ENCODE peak calls at places on chromosomes 13 and 19, in six cellular contexts. One of them, this sample, is unnamed.
A peak's percentile ranks its signal among the peaks of the same experiment; 100 is the strongest.

GRCh38 chr13:54852831-54853230 is 1824.2 kb downstream of the OLFM4 start:
- DNase-seq in testis: no peak
- DNase-seq in right lobe of liver: no peak
- DNase-seq in Peyer's patch: no peak
- DNase-seq in H1: no peak
- DNase-seq in body of pancreas: no peak
- DNase-seq in this sample: no peak

GRCh38 chr19:33826521-33826920 is 29.9 kb downstream of the KCTD15 start:
- DNase-seq in testis: no peak
- DNase-seq in right lobe of liver: peak; percentile 12
- DNase-seq in Peyer's patch: no peak
- DNase-seq in H1: peak; percentile 33
- DNase-seq in body of pancreas: no peak
- DNase-seq in this sample: no peak

GRCh38 chr13:87777395-87777794 is 106.2 kb downstream of the SLITRK5 start:
- DNase-seq in testis: no peak
- DNase-seq in right lobe of liver: no peak
- DNase-seq in Peyer's patch: no peak
- DNase-seq in H1: no peak
- DNase-seq in body of pancreas: no peak
- DNase-seq in this sample: no peak

GRCh38 chr19:18814063-18814462 is 17.7 kb upstream of the UPF1 start:
- DNase-seq in testis: peak; percentile 63
- DNase-seq in right lobe of liver: no peak
- DNase-seq in Peyer's patch: no peak
- DNase-seq in H1: no peak
- DNase-seq in body of pancreas: no peak
- DNase-seq in this sample: no peak

GRCh38 chr13:44540761-44541434 is 35.2 kb downstream of the TSC22D1 start:
- DNase-seq in testis: no peak
- DNase-seq in right lobe of liver: no peak
- DNase-seq in Peyer's patch: no peak
- DNase-seq in H1: no peak
- DNase-seq in body of pancreas: peak; percentile 36
- DNase-seq in this sample: no peak

GRCh38 chr13:112325941-112326645 is 50.1 kb upstream of the SPACA7 start:
- DNase-seq in testis: no peak
- DNase-seq in right lobe of liver: no peak
- DNase-seq in Peyer's patch: no peak
- DNase-seq in H1: no peak
- DNase-seq in body of pancreas: no peak
- DNase-seq in this sample: no peak

GRCh38 chr19:20964798-20965197 is 41.7 kb downstream of the ZNF85 start:
- DNase-seq in testis: no peak
- DNase-seq in right lobe of liver: no peak
- DNase-seq in Peyer's patch: no peak
- DNase-seq in H1: peak; percentile 47
- DNase-seq in body of pancreas: peak; percentile 77
- DNase-seq in this sample: no peak

GRCh38 chr13:44404261-44405139 is 30.9 kb downstream of the SERP2 start:
- DNase-seq in testis: no peak
- DNase-seq in right lobe of liver: peak; percentile 87
- DNase-seq in Peyer's patch: no peak
- DNase-seq in H1: no peak
- DNase-seq in body of pancreas: peak; percentile 29
- DNase-seq in this sample: no peak

GRCh38 chr13:26485786-26486185 is 71.7 kb upstream of the WASF3 start:
- DNase-seq in testis: peak; percentile 41
- DNase-seq in right lobe of liver: no peak
- DNase-seq in Peyer's patch: no peak
- DNase-seq in H1: no peak
- DNase-seq in body of pancreas: no peak
- DNase-seq in this sample: peak; percentile 55

GRCh38 chr19:51351266-51351990 is 9.5 kb upstream of the VSIG10L start:
- DNase-seq in testis: no peak
- DNase-seq in right lobe of liver: no peak
- DNase-seq in Peyer's patch: no peak
- DNase-seq in H1: no peak
- DNase-seq in body of pancreas: no peak
- DNase-seq in this sample: no peak

GRCh38 chr13:110509971-110510786 is 51.3 kb downstream of the RAB20 start:
- DNase-seq in testis: peak; percentile 54
- DNase-seq in right lobe of liver: no peak
- DNase-seq in Peyer's patch: peak; percentile 24
- DNase-seq in H1: no peak
- DNase-seq in body of pancreas: no peak
- DNase-seq in this sample: no peak

GRCh38 chr19:5138606-5139594 is 170.0 kb downstream of the KDM4B start:
- DNase-seq in testis: no peak
- DNase-seq in right lobe of liver: no peak
- DNase-seq in Peyer's patch: peak; percentile 92
- DNase-seq in H1: no peak
- DNase-seq in body of pancreas: peak; percentile 32
- DNase-seq in this sample: no peak

GRCh38 chr19:12792048-12792852 is 964 bp downstream of the JUNB start:
- DNase-seq in testis: peak; percentile 73
- DNase-seq in right lobe of liver: peak; percentile 86
- DNase-seq in Peyer's patch: peak; percentile 77
- DNase-seq in H1: peak; percentile 84
- DNase-seq in body of pancreas: peak; percentile 76
- DNase-seq in this sample: peak; percentile 61

GRCh38 chr13:96963786-96964475 is 30.3 kb downstream of the OXGR1 start:
- DNase-seq in testis: no peak
- DNase-seq in right lobe of liver: no peak
- DNase-seq in Peyer's patch: no peak
- DNase-seq in H1: no peak
- DNase-seq in body of pancreas: no peak
- DNase-seq in this sample: no peak

GRCh38 chr19:460877-461609 is at the start of gene SHC2:
- DNase-seq in testis: no peak
- DNase-seq in right lobe of liver: no peak
- DNase-seq in Peyer's patch: no peak
- DNase-seq in H1: no peak
- DNase-seq in body of pancreas: peak; percentile 78
- DNase-seq in this sample: peak; percentile 57

GRCh38 chr13:109787135-109787954 is 962 bp upstream of the IRS2 start:
- DNase-seq in testis: peak; percentile 43
- DNase-seq in right lobe of liver: peak; percentile 71
- DNase-seq in Peyer's patch: no peak
- DNase-seq in H1: peak; percentile 67
- DNase-seq in body of pancreas: peak; percentile 57
- DNase-seq in this sample: peak; percentile 31

GRCh38 chr19:51026554-51026831 is at the start of gene KLK11:
- DNase-seq in testis: no peak
- DNase-seq in right lobe of liver: no peak
- DNase-seq in Peyer's patch: no peak
- DNase-seq in H1: no peak
- DNase-seq in body of pancreas: peak; percentile 84
- DNase-seq in this sample: no peak

GRCh38 chr13:48828962-48829405 is 146.7 kb upstream of the FNDC3A start:
- DNase-seq in testis: no peak
- DNase-seq in right lobe of liver: no peak
- DNase-seq in Peyer's patch: no peak
- DNase-seq in H1: no peak
- DNase-seq in body of pancreas: peak; percentile 7
- DNase-seq in this sample: no peak

GRCh38 chr13:99809931-99810330 is 161.6 kb downstream of the ZIC5 start:
- DNase-seq in testis: no peak
- DNase-seq in right lobe of liver: no peak
- DNase-seq in Peyer's patch: no peak
- DNase-seq in H1: no peak
- DNase-seq in body of pancreas: no peak
- DNase-seq in this sample: no peak

GRCh38 chr13:85806553-85807175 is 7.4 kb upstream of the SLITRK6 start:
- DNase-seq in testis: no peak
- DNase-seq in right lobe of liver: no peak
- DNase-seq in Peyer's patch: no peak
- DNase-seq in H1: no peak
- DNase-seq in body of pancreas: no peak
- DNase-seq in this sample: no peak

GRCh38 chr13:54415753-54416366 is 1387.2 kb downstream of the OLFM4 start:
- DNase-seq in testis: no peak
- DNase-seq in right lobe of liver: no peak
- DNase-seq in Peyer's patch: no peak
- DNase-seq in H1: no peak
- DNase-seq in body of pancreas: no peak
- DNase-seq in this sample: no peak

GRCh38 chr19:2099937-2100718 is 3.4 kb downstream of the IZUMO4 start:
- DNase-seq in testis: no peak
- DNase-seq in right lobe of liver: no peak
- DNase-seq in Peyer's patch: no peak
- DNase-seq in H1: no peak
- DNase-seq in body of pancreas: no peak
- DNase-seq in this sample: no peak

GRCh38 chr13:94330552-94331071 is 148.9 kb downstream of the DCT start:
- DNase-seq in testis: no peak
- DNase-seq in right lobe of liver: no peak
- DNase-seq in Peyer's patch: no peak
- DNase-seq in H1: no peak
- DNase-seq in body of pancreas: no peak
- DNase-seq in this sample: no peak

GRCh38 chr13:53405616-53406015 is 377.0 kb downstream of the OLFM4 start:
- DNase-seq in testis: no peak
- DNase-seq in right lobe of liver: no peak
- DNase-seq in Peyer's patch: no peak
- DNase-seq in H1: peak; percentile 51
- DNase-seq in body of pancreas: no peak
- DNase-seq in this sample: no peak

GRCh38 chr19:56660381-56661105 is 11.0 kb downstream of the ZNF835 start:
- DNase-seq in testis: peak; percentile 73
- DNase-seq in right lobe of liver: no peak
- DNase-seq in Peyer's patch: no peak
- DNase-seq in H1: no peak
- DNase-seq in body of pancreas: peak; percentile 37
- DNase-seq in this sample: no peak

GRCh38 chr19:11293468-11294389 is 2.2 kb upstream of the TSPAN16 start:
- DNase-seq in testis: peak; percentile 95
- DNase-seq in right lobe of liver: peak; percentile 95
- DNase-seq in Peyer's patch: peak; percentile 78
- DNase-seq in H1: peak; percentile 100
- DNase-seq in body of pancreas: peak; percentile 96
- DNase-seq in this sample: peak; percentile 94

GRCh38 chr13:63393112-63393511 is 1977.5 kb upstream of the PCDH20 start:
- DNase-seq in testis: no peak
- DNase-seq in right lobe of liver: no peak
- DNase-seq in Peyer's patch: no peak
- DNase-seq in H1: no peak
- DNase-seq in body of pancreas: no peak
- DNase-seq in this sample: no peak

GRCh38 chr13:36297600-36298338 is at the start of gene CCDC169:
- DNase-seq in testis: peak; percentile 90
- DNase-seq in right lobe of liver: peak; percentile 74
- DNase-seq in Peyer's patch: peak; percentile 38
- DNase-seq in H1: peak; percentile 94
- DNase-seq in body of pancreas: peak; percentile 80
- DNase-seq in this sample: peak; percentile 61

GRCh38 chr13:36294061-36294460 is 3.6 kb downstream of the CCDC169 start:
- DNase-seq in testis: no peak
- DNase-seq in right lobe of liver: no peak
- DNase-seq in Peyer's patch: no peak
- DNase-seq in H1: no peak
- DNase-seq in body of pancreas: no peak
- DNase-seq in this sample: no peak

GRCh38 chr13:36293497-36293896 is 4.1 kb downstream of the CCDC169 start:
- DNase-seq in testis: no peak
- DNase-seq in right lobe of liver: no peak
- DNase-seq in Peyer's patch: no peak
- DNase-seq in H1: no peak
- DNase-seq in body of pancreas: no peak
- DNase-seq in this sample: no peak

GRCh38 chr13:36298535-36299068 is 988 bp upstream of the CCDC169 start:
- DNase-seq in testis: peak; percentile 45
- DNase-seq in right lobe of liver: no peak
- DNase-seq in Peyer's patch: no peak
- DNase-seq in H1: peak; percentile 56
- DNase-seq in body of pancreas: no peak
- DNase-seq in this sample: no peak

GRCh38 chr13:36297259-36297599 is 385 bp downstream of the CCDC169 start:
- DNase-seq in testis: no peak
- DNase-seq in right lobe of liver: no peak
- DNase-seq in Peyer's patch: no peak
- DNase-seq in H1: no peak
- DNase-seq in body of pancreas: no peak
- DNase-seq in this sample: no peak
- H3K27ac ChIP-seq in testis: peak overlapping the region; percentile 71
- H3K27ac ChIP-seq in right lobe of liver: no peak overlapping the region
- H3K27ac ChIP-seq in Peyer's patch: no peak overlapping the region
- H3K27ac ChIP-seq in H1: peak overlapping the region; percentile 93
- H3K27ac ChIP-seq in body of pancreas: no peak overlapping the region
- H3K27ac ChIP-seq in this sample: peak overlapping the region; percentile 80

GRCh38 chr19:44905437-44906160 is at the start of gene APOE:
- DNase-seq in testis: peak; percentile 50
- DNase-seq in right lobe of liver: peak; percentile 88
- DNase-seq in Peyer's patch: no peak
- DNase-seq in H1: peak; percentile 86
- DNase-seq in body of pancreas: no peak
- DNase-seq in this sample: no peak
- TF ChIP-seq POLR2A in testis: no peak
- TF ChIP-seq POLR2A in right lobe of liver: peak; percentile 65
- TF ChIP-seq POLR2A in Peyer's patch: no peak
- TF ChIP-seq POLR2A in H1: no peak
- TF ChIP-seq POLR2A in body of pancreas: no peak
- TF ChIP-seq POLR2A in this sample: no peak

GRCh38 chr19:7673995-7674667 is 2.8 kb upstream of the MCEMP1 start:
- DNase-seq in testis: peak; percentile 80
- DNase-seq in right lobe of liver: peak; percentile 78
- DNase-seq in Peyer's patch: no peak
- DNase-seq in H1: peak; percentile 81
- DNase-seq in body of pancreas: peak; percentile 52
- DNase-seq in this sample: no peak
- H3K27ac ChIP-seq in testis: no peak overlapping the region
- H3K27ac ChIP-seq in right lobe of liver: no peak overlapping the region
- H3K27ac ChIP-seq in Peyer's patch: no peak overlapping the region
- H3K27ac ChIP-seq in H1: no peak overlapping the region
- H3K27ac ChIP-seq in body of pancreas: no peak overlapping the region
- H3K27ac ChIP-seq in this sample: no peak overlapping the region

GRCh38 chr19:37221136-37221535 is 3.1 kb downstream of the ZNF383 start:
- DNase-seq in testis: no peak
- DNase-seq in right lobe of liver: no peak
- DNase-seq in Peyer's patch: no peak
- DNase-seq in H1: no peak
- DNase-seq in body of pancreas: no peak
- DNase-seq in this sample: no peak

GRCh38 chr19:37220383-37220782 is 2.4 kb downstream of the ZNF383 start:
- DNase-seq in testis: no peak
- DNase-seq in right lobe of liver: no peak
- DNase-seq in Peyer's patch: no peak
- DNase-seq in H1: no peak
- DNase-seq in body of pancreas: no peak
- DNase-seq in this sample: no peak

GRCh38 chr19:37218592-37218935 is 550 bp downstream of the ZNF383 start:
- DNase-seq in testis: no peak
- DNase-seq in right lobe of liver: no peak
- DNase-seq in Peyer's patch: no peak
- DNase-seq in H1: no peak
- DNase-seq in body of pancreas: no peak
- DNase-seq in this sample: no peak

GRCh38 chr19:37217533-37217854 is 520 bp upstream of the ZNF383 start:
- DNase-seq in testis: no peak
- DNase-seq in right lobe of liver: no peak
- DNase-seq in Peyer's patch: no peak
- DNase-seq in H1: no peak
- DNase-seq in body of pancreas: no peak
- DNase-seq in this sample: no peak

GRCh38 chr19:37217855-37218591 is at the start of gene ZNF383:
- DNase-seq in testis: peak; percentile 95
- DNase-seq in right lobe of liver: peak; percentile 91
- DNase-seq in Peyer's patch: peak; percentile 90
- DNase-seq in H1: peak; percentile 92
- DNase-seq in body of pancreas: peak; percentile 92
- DNase-seq in this sample: peak; percentile 84
- TF ChIP-seq POLR2A in testis: no peak
- TF ChIP-seq POLR2A in right lobe of liver: peak; percentile 43
- TF ChIP-seq POLR2A in Peyer's patch: peak; percentile 32
- TF ChIP-seq POLR2A in H1: peak; percentile 64
- TF ChIP-seq POLR2A in body of pancreas: peak; percentile 84
- TF ChIP-seq POLR2A in this sample: peak; percentile 50